ENCODE peak calls at places on chromosomes 2 and 18, in five cellular contexts. One of them, this sample, is unnamed.

GRCh38 chr2:173109253-173110188 is 33.9 kb downstream of the MAP3K20 start:
- DNase-seq in thoracic aorta: no peak
- DNase-seq in cardiac muscle cell: peak; percentile 64
- DNase-seq in endothelial cell: no peak
- DNase-seq in tibial artery: no peak
- DNase-seq in this sample: no peak

GRCh38 chr18:60684843-60685513 is 312.4 kb upstream of the MC4R start:
- DNase-seq in thoracic aorta: no peak
- DNase-seq in cardiac muscle cell: peak; percentile 45
- DNase-seq in endothelial cell: no peak
- DNase-seq in tibial artery: no peak
- DNase-seq in this sample: no peak

GRCh38 chr18:3012306-3012919 is 531 bp downstream of the LPIN2 start:
- DNase-seq in thoracic aorta: no peak
- DNase-seq in cardiac muscle cell: peak; percentile 30
- DNase-seq in endothelial cell: peak; percentile 42
- DNase-seq in tibial artery: peak; percentile 41
- DNase-seq in this sample: peak; percentile 50

GRCh38 chr2:27772804-27773203 is 1.3 kb downstream of the MRPL33 start:
- DNase-seq in thoracic aorta: no peak
- DNase-seq in cardiac muscle cell: no peak
- DNase-seq in endothelial cell: no peak
- DNase-seq in tibial artery: no peak
- DNase-seq in this sample: no peak

GRCh38 chr2:241007880-241008710 is 9.7 kb downstream of the SNED1 start:
- DNase-seq in thoracic aorta: no peak
- DNase-seq in cardiac muscle cell: no peak
- DNase-seq in endothelial cell: no peak
- DNase-seq in tibial artery: no peak
- DNase-seq in this sample: peak; percentile 81

GRCh38 chr2:16632615-16633014 is 33.0 kb downstream of the CYRIA start:
- DNase-seq in thoracic aorta: no peak
- DNase-seq in cardiac muscle cell: no peak
- DNase-seq in endothelial cell: no peak
- DNase-seq in tibial artery: no peak
- DNase-seq in this sample: no peak

GRCh38 chr2:102181919-102182635 is 4.7 kb upstream of the IL1RL2 start:
- DNase-seq in thoracic aorta: no peak
- DNase-seq in cardiac muscle cell: peak; percentile 83
- DNase-seq in endothelial cell: no peak
- DNase-seq in tibial artery: no peak
- DNase-seq in this sample: no peak

GRCh38 chr2:62307469-62308389 is 111.8 kb downstream of the B3GNT2 start:
- DNase-seq in thoracic aorta: no peak
- DNase-seq in cardiac muscle cell: no peak
- DNase-seq in endothelial cell: no peak
- DNase-seq in tibial artery: no peak
- DNase-seq in this sample: no peak

GRCh38 chr2:53827398-53828175 is 32.2 kb downstream of the GPR75 start:
- DNase-seq in thoracic aorta: no peak
- DNase-seq in cardiac muscle cell: no peak
- DNase-seq in endothelial cell: no peak
- DNase-seq in tibial artery: no peak
- DNase-seq in this sample: no peak

GRCh38 chr2:43758738-43759137 is 15.1 kb upstream of the DYNC2LI1 start:
- DNase-seq in thoracic aorta: no peak
- DNase-seq in cardiac muscle cell: peak; percentile 54
- DNase-seq in endothelial cell: no peak
- DNase-seq in tibial artery: peak; percentile 74
- DNase-seq in this sample: peak; percentile 44

GRCh38 chr2:43276962-43277383 is 50.6 kb upstream of the ZFP36L2 start:
- DNase-seq in thoracic aorta: no peak
- DNase-seq in cardiac muscle cell: peak; percentile 36
- DNase-seq in endothelial cell: no peak
- DNase-seq in tibial artery: peak; percentile 29
- DNase-seq in this sample: no peak

GRCh38 chr2:133674433-133675331 is 106.4 kb upstream of the NCKAP5 start:
- DNase-seq in thoracic aorta: no peak
- DNase-seq in cardiac muscle cell: peak; percentile 89
- DNase-seq in endothelial cell: peak; percentile 5
- DNase-seq in tibial artery: peak; percentile 49
- DNase-seq in this sample: peak; percentile 30

GRCh38 chr18:57863706-57864105 is 60.6 kb upstream of the ATP8B1 start:
- DNase-seq in thoracic aorta: no peak
- DNase-seq in cardiac muscle cell: no peak
- DNase-seq in endothelial cell: no peak
- DNase-seq in tibial artery: no peak
- DNase-seq in this sample: no peak

DNA sequence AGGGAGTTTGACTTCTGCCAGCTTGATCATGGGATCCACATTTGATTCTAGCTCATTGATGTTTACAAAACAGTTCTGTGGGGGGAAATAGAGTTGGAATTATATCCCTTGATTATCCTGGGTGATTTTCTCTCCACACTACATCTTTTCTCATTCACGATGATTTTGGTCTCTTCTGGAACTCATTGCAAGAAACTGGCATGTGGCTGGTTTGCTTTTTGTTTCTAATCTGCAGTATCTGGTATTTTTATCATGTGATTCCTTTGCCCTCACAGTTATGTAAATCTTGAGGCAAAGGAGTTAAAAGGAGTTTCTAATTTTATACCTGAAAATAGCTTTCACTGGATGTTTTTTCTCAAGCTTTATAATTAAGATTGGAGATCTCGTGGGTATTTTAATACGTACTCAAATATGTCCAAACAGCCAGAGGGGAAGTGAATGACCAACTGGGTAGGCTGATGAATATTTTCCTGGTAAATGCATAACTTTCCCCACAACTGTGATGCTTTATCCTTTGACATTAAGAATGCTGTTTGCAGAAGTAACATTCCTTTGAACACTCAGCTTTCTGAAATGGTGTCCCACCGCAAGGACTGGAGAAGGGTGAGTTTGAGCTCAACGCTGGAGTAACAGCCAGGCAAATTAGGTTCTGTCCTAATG is 502.9 kb upstream of the ZEB2 start:
- DNase-seq in thoracic aorta: no peak
- DNase-seq in cardiac muscle cell: peak; percentile 76
- DNase-seq in endothelial cell: no peak
- DNase-seq in tibial artery: no peak
- DNase-seq in this sample: no peak
- TF ChIP-seq CTCF in thoracic aorta: no peak
- TF ChIP-seq CTCF in cardiac muscle cell: no peak
- TF ChIP-seq CTCF in endothelial cell: no peak
- TF ChIP-seq CTCF in tibial artery: no peak
- TF ChIP-seq CTCF in this sample: no peak

GRCh38 chr2:70645733-70646420 is 92.3 kb upstream of the TGFA start:
- DNase-seq in thoracic aorta: no peak
- DNase-seq in cardiac muscle cell: no peak
- DNase-seq in endothelial cell: peak; percentile 17
- DNase-seq in tibial artery: no peak
- DNase-seq in this sample: no peak
- TF ChIP-seq CTCF in thoracic aorta: no peak
- TF ChIP-seq CTCF in cardiac muscle cell: no peak
- TF ChIP-seq CTCF in endothelial cell: no peak
- TF ChIP-seq CTCF in tibial artery: no peak
- TF ChIP-seq CTCF in this sample: no peak

DNA sequence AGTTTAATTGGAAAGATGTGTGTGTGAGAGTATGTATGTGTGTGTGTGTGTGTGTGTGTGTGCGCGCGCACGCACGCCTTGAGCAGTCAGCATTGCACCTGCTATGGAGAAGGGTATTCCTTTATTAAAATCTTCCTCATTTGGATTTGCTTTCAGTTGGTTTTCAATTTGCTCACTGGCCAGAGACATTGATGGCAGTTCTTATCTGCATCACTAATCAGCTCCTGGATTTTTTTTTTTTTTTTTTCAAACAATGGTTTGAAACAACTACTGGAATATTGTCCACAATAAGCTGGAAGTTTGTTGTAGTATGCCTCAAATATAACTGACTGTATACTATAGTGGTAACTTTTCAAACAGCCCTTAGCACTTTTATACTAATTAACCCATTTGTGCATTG is 48.0 kb downstream of the FEZ2 start:
- DNase-seq in thoracic aorta: no peak
- DNase-seq in cardiac muscle cell: no peak
- DNase-seq in endothelial cell: no peak
- DNase-seq in tibial artery: no peak
- DNase-seq in this sample: no peak
- TF ChIP-seq CTCF in thoracic aorta: no peak
- TF ChIP-seq CTCF in cardiac muscle cell: no peak
- TF ChIP-seq CTCF in endothelial cell: no peak
- TF ChIP-seq CTCF in tibial artery: no peak
- TF ChIP-seq CTCF in this sample: no peak

DNA sequence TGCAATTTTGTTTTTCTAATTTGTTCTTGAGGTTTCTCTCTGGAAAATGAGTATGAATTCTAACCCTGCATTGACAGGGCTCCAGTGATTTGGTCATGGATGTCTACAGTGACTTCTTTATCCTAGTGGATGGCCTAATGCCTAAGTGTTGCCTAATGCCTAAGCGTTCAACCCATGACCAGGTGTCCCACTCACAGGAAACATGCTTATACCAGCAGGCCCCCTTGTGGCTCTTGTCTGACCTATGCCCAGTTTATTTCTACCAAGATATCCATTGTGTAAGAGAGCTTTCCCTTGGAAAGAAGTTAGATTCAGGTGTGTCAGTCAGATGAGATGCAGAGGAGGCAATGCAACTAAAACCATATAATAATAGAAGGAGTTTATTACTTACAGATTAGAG is 77.8 kb upstream of the HNMT start:
- DNase-seq in thoracic aorta: no peak
- DNase-seq in cardiac muscle cell: peak; percentile 9
- DNase-seq in endothelial cell: peak; percentile 11
- DNase-seq in tibial artery: no peak
- DNase-seq in this sample: no peak
- TF ChIP-seq CTCF in thoracic aorta: no peak
- TF ChIP-seq CTCF in cardiac muscle cell: no peak
- TF ChIP-seq CTCF in endothelial cell: no peak
- TF ChIP-seq CTCF in tibial artery: no peak
- TF ChIP-seq CTCF in this sample: no peak

GRCh38 chr2:73939419-73939818 is 12.7 kb downstream of the DGUOK start:
- DNase-seq in thoracic aorta: no peak
- DNase-seq in cardiac muscle cell: peak; percentile 41
- DNase-seq in endothelial cell: no peak
- DNase-seq in tibial artery: no peak
- DNase-seq in this sample: peak; percentile 55
- TF ChIP-seq CTCF in thoracic aorta: no peak
- TF ChIP-seq CTCF in cardiac muscle cell: peak; percentile 2
- TF ChIP-seq CTCF in endothelial cell: no peak
- TF ChIP-seq CTCF in tibial artery: no peak
- TF ChIP-seq CTCF in this sample: peak; percentile 30